ENCODE peak calls at places on chromosome 18, in four cellular contexts. T, Q, C and G are unnamed samples.

GRCh38 chr18:62018761-62019041 is 125.9 kb upstream of the RNF152 start:
- DNase-seq in T (no peak), Q (no peak), C (no peak), G (no peak)

GRCh38 chr18:78403371-78403770 is 576.2 kb upstream of the SALL3 start:
- DNase-seq in T (no peak), Q (peak; percentile 39), C (no peak), G (no peak)

GRCh38 chr18:24651472-24651871 is 191.0 kb downstream of the HRH4 start:
- DNase-seq in T (no peak), Q (no peak), C (no peak), G (no peak)

GRCh38 chr18:12911025-12911927 is 27.2 kb upstream of the PTPN2 start:
- DNase-seq in T (no peak), Q (peak; percentile 90), C (no peak), G (peak; percentile 42)

GRCh38 chr18:29154196-29154757 is 977.3 kb upstream of the CDH2 start:
- DNase-seq in T (no peak), Q (no peak), C (no peak), G (no peak)

GRCh38 chr18:34493566-34494358 is 216.3 kb upstream of the DTNA start:
- DNase-seq in T (peak; percentile 55), Q (peak; percentile 73), C (peak; percentile 13), G (no peak)

GRCh38 chr18:13401404-13401803 is 182.8 kb downstream of the LDLRAD4 start:
- DNase-seq in T (no peak), Q (no peak), C (no peak), G (no peak)

GRCh38 chr18:79664525-79665125 is 15.0 kb upstream of the CTDP1 start:
- DNase-seq in T (no peak), Q (no peak), C (no peak), G (no peak)

GRCh38 chr18:49072940-49073339 is 122.2 kb upstream of the SMAD7 start:
- DNase-seq in T (no peak), Q (no peak), C (no peak), G (no peak)

GRCh38 chr18:79940814-79941472 is 10.5 kb downstream of the SLC66A2 start:
- DNase-seq in T (peak; percentile 45), Q (no peak), C (no peak), G (no peak)

GRCh38 chr18:37544713-37545112 is 20.9 kb downstream of the CELF4 start:
- DNase-seq in T (no peak), Q (no peak), C (no peak), G (no peak)

GRCh38 chr18:58525517-58525916 is 103.4 kb downstream of the ALPK2 start:
- DNase-seq in T (no peak), Q (no peak), C (no peak), G (no peak)

GRCh38 chr18:5975111-5975622 is 79.8 kb upstream of the TMEM200C start:
- DNase-seq in T (no peak), Q (no peak), C (no peak), G (no peak)

DNA sequence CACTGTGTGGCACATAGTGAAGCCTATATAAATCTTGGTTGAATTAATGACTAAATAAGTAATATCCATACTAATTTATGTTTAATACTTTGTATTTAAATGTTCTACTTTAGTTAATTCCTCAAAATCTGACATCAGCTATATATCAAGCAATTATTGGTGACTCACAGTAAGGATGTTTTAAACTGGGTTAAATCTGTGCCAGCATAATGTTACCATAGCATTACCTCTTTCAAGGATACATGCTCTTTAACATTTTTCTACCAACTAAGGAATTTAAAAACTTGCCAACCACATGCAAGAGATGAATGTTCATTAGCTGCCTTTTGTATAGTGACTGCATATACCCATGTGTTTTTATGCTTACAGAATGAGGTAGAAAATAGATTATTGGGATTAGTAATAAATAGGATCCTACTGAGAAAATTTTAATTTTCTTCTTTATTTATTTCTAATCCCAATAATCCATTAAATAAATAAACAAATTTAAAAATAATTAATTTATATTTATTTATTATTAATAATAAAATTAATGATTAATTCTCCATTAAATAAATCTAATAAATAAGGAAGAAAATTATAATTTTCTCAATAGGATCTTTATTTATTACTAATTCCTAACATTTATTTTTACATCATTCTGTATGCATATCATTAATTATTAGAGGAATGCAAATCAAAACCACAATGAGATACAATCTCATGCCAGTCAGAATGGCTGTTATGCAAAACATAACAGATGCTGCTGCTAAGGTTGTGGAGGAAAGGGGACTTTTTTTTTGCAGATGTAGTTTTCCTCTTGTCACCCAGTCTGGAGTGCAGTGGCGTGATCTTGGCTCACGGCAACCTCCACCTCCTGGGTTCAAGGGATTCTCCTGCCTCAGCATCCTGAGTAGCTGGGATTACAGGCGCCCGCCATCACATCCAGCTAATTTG is 410.7 kb upstream of the DSEL start:
- DNase-seq in T (no peak), Q (peak; percentile 37), C (no peak), G (no peak)
- H3K9me3 ChIP-seq in T (no peaks in the 10 kb centered on the region), Q (no peaks in the 10 kb centered on the region), C (no peaks in the 10 kb centered on the region), G (no peaks in the 10 kb centered on the region)

GRCh38 chr18:2442726-2443275 is 128.5 kb downstream of the METTL4 start:
- DNase-seq in T (no peak), Q (no peak), C (no peak), G (no peak)

GRCh38 chr18:2442006-2442405 is 129.3 kb downstream of the METTL4 start:
- DNase-seq in T (no peak), Q (no peak), C (no peak), G (no peak)

GRCh38 chr18:2444201-2444875 is 127.0 kb downstream of the METTL4 start:
- DNase-seq in T (no peak), Q (no peak), C (no peak), G (no peak)

GRCh38 chr18:2441544-2441943 is 129.8 kb downstream of the METTL4 start:
- DNase-seq in T (no peak), Q (no peak), C (no peak), G (no peak)
- H3K9me3 ChIP-seq in T (no peaks in the 10 kb centered on the region), Q (no peaks in the 10 kb centered on the region), C (no peaks in the 10 kb centered on the region), G (no peaks in the 10 kb centered on the region)

GRCh38 chr18:46886893-46887292 is 30.4 kb downstream of the PIAS2 start:
- DNase-seq in T (no peak), Q (no peak), C (no peak), G (no peak)
- H3K9me3 ChIP-seq in T (no peaks in the 10 kb centered on the region), Q (no peaks in the 10 kb centered on the region), C (no peaks in the 10 kb centered on the region), G (no peaks in the 10 kb centered on the region)

DNA sequence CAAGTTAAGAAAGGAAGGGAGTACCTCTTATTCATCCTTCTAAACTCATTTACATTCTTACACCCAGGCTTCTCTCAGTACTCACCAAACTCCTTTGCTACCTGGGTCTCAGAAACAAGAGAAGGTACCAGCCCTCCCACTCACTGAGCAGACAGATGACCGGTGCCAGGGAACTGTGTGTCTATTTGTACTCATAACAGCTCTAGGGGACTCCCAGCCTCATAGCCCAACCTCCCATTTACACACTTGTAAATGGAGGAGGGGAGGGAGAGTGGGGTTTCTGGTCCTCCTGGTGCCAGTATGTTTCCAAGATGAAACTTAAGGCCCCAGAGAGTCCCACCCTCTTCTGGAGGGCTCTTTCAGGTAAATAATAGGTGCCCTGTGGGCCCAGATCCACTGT is 42.8 kb upstream of the SIGLEC15 start:
- DNase-seq in T (no peak), Q (no peak), C (no peak), G (no peak)
- H3K9me3 ChIP-seq in T (no peaks in the 10 kb centered on the region), Q (no peaks in the 10 kb centered on the region), C (no peaks in the 10 kb centered on the region), G (no peaks in the 10 kb centered on the region)

DNA sequence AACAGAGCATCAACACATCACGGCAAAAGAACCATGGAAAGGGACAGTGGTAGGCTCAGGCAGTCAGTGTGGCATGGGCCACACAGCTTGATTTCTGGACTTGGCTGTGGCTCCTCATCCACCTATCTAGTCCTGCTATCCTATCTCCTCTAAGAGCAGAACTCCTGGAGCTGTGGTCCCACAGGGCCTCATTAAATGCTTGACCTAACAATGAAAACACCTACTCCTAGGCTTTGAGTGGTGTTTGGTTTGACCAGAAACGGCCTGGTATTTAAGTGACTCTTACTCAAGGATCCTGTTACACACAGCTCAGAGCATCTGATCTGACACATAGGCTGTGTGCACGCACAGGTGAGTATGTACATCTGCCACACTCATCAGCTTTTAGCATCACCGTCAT is 33.6 kb upstream of the SMAD2 start:
- DNase-seq in T (no peak), Q (no peak), C (no peak), G (no peak)
- H3K9me3 ChIP-seq in T (no peaks in the 10 kb centered on the region), Q (no peaks in the 10 kb centered on the region), C (no peaks in the 10 kb centered on the region), G (peaks cover 7% of the 10 kb centered on the region)

DNA sequence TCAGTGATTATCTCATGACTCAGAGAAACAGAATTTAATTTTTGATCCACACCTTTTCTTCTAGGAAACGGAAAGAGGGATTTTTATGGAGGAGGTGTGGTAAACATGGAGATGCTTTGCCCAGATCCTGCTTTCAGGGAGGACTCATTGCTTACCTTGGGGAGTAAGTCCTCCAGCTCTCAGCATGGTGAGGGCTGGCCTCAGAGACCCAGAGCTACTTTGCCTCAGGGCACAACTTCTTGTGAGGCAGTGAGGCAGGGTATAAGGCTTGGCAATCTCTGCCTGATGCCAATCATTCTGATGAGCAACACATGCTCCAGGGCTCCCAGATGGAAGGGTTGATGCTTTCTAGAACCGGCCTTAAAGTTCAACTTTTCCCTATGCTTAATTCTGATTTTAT is 189.9 kb upstream of the DCC start:
- DNase-seq in T (no peak), Q (no peak), C (no peak), G (no peak)
- H3K9me3 ChIP-seq in T (no peaks in the 10 kb centered on the region), Q (no peaks in the 10 kb centered on the region), C (no peaks in the 10 kb centered on the region), G (no peaks in the 10 kb centered on the region)